ENCODE peak calls at places on chromosomes 7 and 10, in nine cellular contexts. J is A549, C is NB4, Z is adrenal gland, G is spleen, N is lower leg skin, K is heart left ventricle, L is uterus, Q is HCT116. P is an unnamed sample.

GRCh38 chr10:60910543-60910942 is 33.4 kb downstream of the RHOBTB1 start:
- DNase-seq in L (no peak), N (no peak), J (no peak), Q (no peak), C (peak), K (no peak), G (no peak), Z (no peak), P (no peak)

GRCh38 chr10:57891201-57892006 is 376.3 kb downstream of the IPMK start:
- DNase-seq in G (no peak), Z (no peak), K (no peak), N (no peak), L (no peak), C (no peak), Q (no peak), J (no peak), P (peak)

GRCh38 chr10:70367195-70367796 is 15.1 kb downstream of the LRRC20 start:
- DNase-seq in L (no peak), N (no peak), C (no peak), K (no peak), G (no peak), Q (no peak), Z (no peak), J (peak), P (no peak)

GRCh38 chr7:43864126-43864525 is 5.2 kb downstream of the MRPS24 start:
- DNase-seq in N (no peak), K (no peak), J (no peak), L (no peak), C (no peak), Z (no peak), G (peak), Q (no peak), P (no peak)

GRCh38 chr10:29083096-29083495 is 205.8 kb upstream of the LYZL1 start:
- DNase-seq in N (peak), L (no peak), J (no peak), Z (no peak), C (no peak), G (no peak), K (no peak), Q (no peak), P (no peak)

GRCh38 chr7:149723082-149723767 is 50.2 kb downstream of the ZNF467 start:
- DNase-seq in N (no peak), L (no peak), K (no peak), C (no peak), J (no peak), Q (no peak), G (peak), Z (no peak), P (no peak)

GRCh38 chr10:5977471-5978370 is at the start of gene IL15RA:
- DNase-seq in K (peak), J (peak), Z (peak), Q (peak), L (peak), C (peak), N (peak), G (peak), P (peak)

GRCh38 chr7:33754933-33755928 is 150.1 kb upstream of the BMPER start:
- DNase-seq in G (no peak), C (no peak), Q (no peak), J (no peak), Z (no peak), N (no peak), L (no peak), K (no peak), P (no peak)

GRCh38 chr10:103124420-103125096 is 68.5 kb downstream of the NT5C2 start:
- DNase-seq in J (no peak), L (no peak), Q (no peak), C (peak), N (no peak), K (no peak), G (no peak), Z (no peak), P (no peak)

GRCh38 chr10:9608592-9608991 is 1409.1 kb upstream of the CELF2 start:
- DNase-seq in C (no peak), Q (no peak), J (no peak), L (no peak), Z (no peak), K (no peak), N (no peak), G (no peak), P (peak)

GRCh38 chr10:30993155-30993554 is 38.5 kb downstream of the ZNF438 start:
- DNase-seq in Z (no peak), L (no peak), K (no peak), N (no peak), C (no peak), Q (no peak), G (no peak), J (no peak), P (no peak)

GRCh38 chr7:84484502-84485079 is 290.0 kb upstream of the SEMA3A start:
- DNase-seq in N (no peak), L (no peak), J (peak), K (no peak), G (no peak), Z (no peak), Q (no peak), C (no peak), P (no peak)

GRCh38 chr10:69576334-69577011 is 3.3 kb upstream of the NEUROG3 start:
- DNase-seq in C (no peak), Z (no peak), J (peak), G (no peak), N (peak), L (no peak), Q (no peak), K (no peak), P (no peak)

GRCh38 chr10:97659589-97659988 is 19.1 kb downstream of the PI4K2A start:
- DNase-seq in K (no peak), J (no peak), N (no peak), Q (no peak), G (no peak), C (peak), Z (no peak), L (no peak), P (no peak)

GRCh38 chr10:47026301-47027107 is 115.3 kb downstream of the PTPN20 start:
- DNase-seq in Z (no peak), G (peak), J (no peak), Q (no peak), N (peak), L (no peak), K (no peak), C (no peak), P (no peak)

GRCh38 chr7:139886206-139886605 is 57.1 kb downstream of the TBXAS1 start:
- DNase-seq in C (peak), Q (no peak), K (no peak), G (no peak), N (no peak), Z (no peak), J (no peak), L (no peak), P (no peak)

GRCh38 chr7:138804618-138805017 is 6.6 kb upstream of the ATP6V0A4 start:
- DNase-seq in C (no peak), Q (no peak), J (no peak), K (no peak), N (no peak), L (no peak), Z (no peak), G (no peak), P (no peak)

GRCh38 chr10:91352760-91353159 is 57.4 kb upstream of the HECTD2 start:
- DNase-seq in J (no peak), G (no peak), L (no peak), K (no peak), N (no peak), Q (no peak), C (no peak), Z (no peak), P (no peak)

GRCh38 chr10:24721254-24722106 is 2.2 kb downstream of the ARHGAP21 start:
- DNase-seq in J (peak), L (no peak), Q (no peak), K (peak), G (peak), C (no peak), N (peak), Z (peak), P (peak)

GRCh38 chr7:46583606-46584005 is 662.5 kb upstream of the IGFBP3 start:
- DNase-seq in N (no peak), Q (no peak), C (no peak), G (no peak), Z (no peak), K (no peak), J (peak), L (no peak), P (no peak)

GRCh38 chr7:108455524-108455832 is 758 bp downstream of the NRCAM start:
- DNase-seq in J (peak), Z (no peak), K (no peak), G (peak), C (no peak), N (no peak), Q (no peak), L (no peak), P (no peak)

GRCh38 chr10:132166216-132166950 is 20.4 kb upstream of the DPYSL4 start:
- DNase-seq in J (no peak), N (no peak), Z (no peak), C (no peak), Q (no peak), G (peak), K (peak), L (no peak), P (no peak)

GRCh38 chr7:128841961-128842673 is 11.9 kb downstream of the FLNC start:
- DNase-seq in J (peak), C (peak), L (no peak), Q (no peak), G (no peak), K (no peak), N (no peak), Z (no peak), P (peak)

GRCh38 chr10:62335326-62335725 is 38.8 kb upstream of the ZNF365 start:
- DNase-seq in Q (no peak), G (no peak), K (no peak), N (no peak), Z (no peak), J (no peak), C (no peak), L (no peak), P (no peak)

GRCh38 chr10:29811751-29812427 is 177.1 kb upstream of the SVIL start:
- DNase-seq in J (peak), L (peak), G (no peak), K (peak), N (no peak), Q (no peak), C (no peak), Z (peak), P (peak)

GRCh38 chr7:34761627-34762026 is 103.6 kb downstream of the NPSR1 start:
- DNase-seq in Q (no peak), N (no peak), J (no peak), K (no peak), C (peak), L (no peak), Z (no peak), G (no peak), P (no peak)

GRCh38 chr10:125886914-125887512 is 5.9 kb upstream of the DHX32 start:
- DNase-seq in J (no peak), N (no peak), L (no peak), G (no peak), C (no peak), Z (no peak), K (no peak), Q (no peak), P (no peak)

GRCh38 chr7:34842782-34843181 is 184.8 kb downstream of the NPSR1 start:
- DNase-seq in L (no peak), K (no peak), G (no peak), C (no peak), Q (no peak), J (no peak), Z (no peak), N (no peak), P (no peak)

GRCh38 chr10:19728376-19728775 is 87.9 kb upstream of the PLXDC2 start:
- DNase-seq in J (no peak), K (no peak), G (no peak), C (no peak), N (no peak), L (no peak), Q (no peak), Z (no peak), P (no peak)

GRCh38 chr7:80997841-80998240 is 79.0 kb upstream of the SEMA3C start:
- DNase-seq in G (no peak), N (no peak), C (no peak), J (no peak), K (no peak), Z (no peak), Q (no peak), L (no peak), P (no peak)

GRCh38 chr7:157817944-157818700 is 481.3 kb downstream of the DNAJB6 start:
- DNase-seq in Z (no peak), N (no peak), K (no peak), J (no peak), G (peak), L (no peak), Q (no peak), C (no peak), P (no peak)

GRCh38 chr10:116741391-116742351 is 695 bp downstream of the HSPA12A start:
- DNase-seq in G (no peak), N (no peak), L (peak), Z (peak), J (no peak), K (no peak), C (no peak), Q (no peak), P (no peak)

GRCh38 chr7:79341902-79342301 is 111.6 kb downstream of the MAGI2 start:
- DNase-seq in C (no peak), J (no peak), Q (no peak), K (no peak), N (no peak), Z (no peak), G (no peak), L (no peak), P (no peak)

GRCh38 chr10:86188326-86188725 is 178.3 kb downstream of the GRID1 start:
- DNase-seq in Q (no peak), G (no peak), J (no peak), N (peak), K (no peak), C (no peak), L (no peak), Z (no peak), P (no peak)

GRCh38 chr7:71424166-71424803 is 292.3 kb downstream of the GALNT17 start:
- DNase-seq in J (no peak), K (peak), N (no peak), G (no peak), Z (no peak), C (no peak), Q (no peak), L (no peak), P (no peak)

GRCh38 chr10:106919798-106920382 is 244.6 kb downstream of the SORCS1 start:
- DNase-seq in C (no peak), Q (no peak), N (no peak), Z (no peak), K (no peak), G (no peak), L (no peak), J (no peak), P (no peak)

GRCh38 chr10:59266321-59266720 is 89.9 kb downstream of the PHYHIPL start:
- DNase-seq in Z (no peak), G (no peak), J (no peak), N (no peak), K (no peak), L (no peak), C (no peak), Q (no peak), P (no peak)

GRCh38 chr7:38398725-38399321 is 125.4 kb upstream of the TARP start:
- DNase-seq in Z (peak), J (peak), G (peak), N (no peak), Q (peak), L (peak), K (no peak), C (peak), P (peak)

GRCh38 chr7:141500608-141501007 is 50.6 kb upstream of the AGK start:
- DNase-seq in N (no peak), Q (no peak), Z (no peak), K (no peak), C (no peak), G (no peak), J (no peak), L (no peak), P (no peak)

DNA sequence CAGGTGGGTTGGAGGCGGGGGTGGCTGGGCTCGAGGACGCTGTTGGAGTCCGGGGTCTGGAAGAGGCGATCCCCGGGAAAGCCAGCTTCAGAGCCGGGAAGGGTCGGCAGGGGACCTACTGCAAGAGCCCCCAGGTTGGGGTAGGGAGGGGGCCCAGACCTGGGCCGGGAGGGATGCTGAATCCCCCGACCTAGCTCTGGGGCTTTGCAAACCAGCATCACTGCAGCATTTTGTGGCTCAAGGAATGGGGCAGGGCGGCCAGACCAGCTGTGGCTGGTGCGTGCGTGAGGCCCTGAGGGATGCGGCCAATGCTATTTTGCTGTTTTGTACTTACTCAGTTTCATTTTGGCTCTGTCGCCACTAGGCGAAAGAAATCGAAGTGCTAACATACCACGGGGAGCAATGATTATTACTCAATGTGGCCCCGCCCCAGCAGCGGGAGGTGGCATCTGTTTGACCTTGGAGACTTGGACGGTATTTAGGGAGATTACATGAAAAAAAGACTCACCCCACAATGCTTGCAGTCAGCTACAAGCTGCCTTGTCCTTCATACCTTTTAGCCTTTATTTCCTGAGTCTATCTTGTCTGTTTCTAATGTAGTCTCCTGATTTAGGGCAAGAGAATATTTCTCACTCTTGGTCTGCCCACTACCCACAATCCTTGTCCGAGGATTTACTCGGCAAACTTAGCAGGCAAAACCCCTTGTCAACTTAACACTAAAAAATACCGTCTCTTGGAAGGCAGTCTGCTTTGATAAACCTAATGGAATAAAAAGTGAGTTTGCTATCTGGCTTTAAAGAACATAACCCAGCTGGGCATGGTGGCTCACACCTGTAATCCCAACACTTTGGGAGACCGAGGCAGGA is 16.2 kb downstream of the HSPB1 start:
- DNase-seq in K (peak), N (peak), G (no peak), Z (peak), C (peak), L (peak), Q (no peak), J (peak), P (peak)
- TF ChIP-seq POLR2A in K (no peak), N (no peak), G (no peak), Z (peak), C (no peak), L (no peak), Q (no peak), J (no peak), P (no peak)

GRCh38 chr7:36661135-36661840 is 63.0 kb downstream of the AOAH start:
- DNase-seq in Z (no peak), L (no peak), N (no peak), J (peak), K (no peak), Q (peak), G (no peak), C (no peak), P (no peak)
- TF ChIP-seq POLR2A in Z (no peak), L (no peak), N (no peak), J (no peak), K (no peak), Q (no peak), G (no peak), C (no peak), P (no peak)

GRCh38 chr7:26193432-26194206 is 6.9 kb downstream of the HNRNPA2B1 start:
- DNase-seq in Z (no peak), G (no peak), K (no peak), Q (no peak), C (no peak), L (no peak), J (no peak), N (no peak), P (no peak)

GRCh38 chr7:26190417-26190869 is 10.1 kb downstream of the HNRNPA2B1 start:
- DNase-seq in C (no peak), K (no peak), N (no peak), J (no peak), L (no peak), Z (no peak), Q (no peak), G (no peak), P (no peak)

GRCh38 chr7:26191974-26192479 is 8.5 kb downstream of the HNRNPA2B1 start:
- DNase-seq in G (no peak), N (no peak), L (no peak), C (no peak), J (no peak), Q (no peak), Z (no peak), K (no peak), P (no peak)

GRCh38 chr7:26191233-26191973 is 9.1 kb downstream of the HNRNPA2B1 start:
- DNase-seq in G (no peak), N (no peak), C (no peak), K (no peak), Q (no peak), Z (no peak), J (no peak), L (no peak), P (no peak)

GRCh38 chr7:26192485-26193087 is 8.0 kb downstream of the HNRNPA2B1 start:
- DNase-seq in G (no peak), N (no peak), C (peak), Z (no peak), L (no peak), J (no peak), Q (no peak), K (no peak), P (no peak)
- TF ChIP-seq POLR2A in G (no peak), N (no peak), C (no peak), Z (no peak), L (no peak), J (no peak), Q (no peak), K (no peak), P (no peak)

DNA sequence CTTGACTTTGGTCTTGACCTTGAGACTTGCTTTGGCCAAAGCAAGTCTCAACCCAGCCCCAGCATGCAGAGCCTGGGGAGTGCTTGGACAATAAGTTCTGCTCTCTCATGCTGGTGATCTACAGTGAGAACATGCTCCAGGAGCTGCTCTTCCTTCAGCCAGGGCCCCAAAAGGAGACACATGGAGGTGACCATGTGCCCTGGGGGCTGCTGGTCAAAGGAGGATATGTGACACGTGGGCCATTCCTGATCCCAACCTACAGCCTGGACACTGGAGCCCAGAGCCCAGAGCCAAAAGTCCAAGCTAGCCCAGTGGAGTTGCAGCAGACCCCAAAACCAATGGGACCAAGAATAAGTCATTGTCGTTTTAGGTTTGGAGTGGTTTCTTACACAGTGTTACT is 78.2 kb upstream of the CHST15 start:
- DNase-seq in G (no peak), C (no peak), K (no peak), J (no peak), N (peak), Q (no peak), Z (peak), L (no peak), P (no peak)
- TF ChIP-seq POLR2A in G (no peak), C (no peak), K (no peak), J (no peak), N (no peak), Q (no peak), Z (no peak), L (no peak), P (no peak)

GRCh38 chr10:124027306-124028050 is 65.9 kb downstream of the CHST15 start:
- DNase-seq in L (no peak), N (no peak), C (no peak), G (peak), Q (no peak), K (no peak), Z (no peak), J (no peak), P (no peak)
- TF ChIP-seq POLR2A in L (no peak), N (no peak), C (no peak), G (no peak), Q (no peak), K (no peak), Z (no peak), J (no peak), P (no peak)